ENCODE peak calls at places on chromosomes 13 and 19, in ten cellular contexts. Y is activated T-cell treated with anti-CD3 and anti-CD28 coated beads, Interleukin-2, amount 50 U/mL, for 72 hours; E is heart right ventricle; X is AG20443; A is activated CD4-positive, CD25-positive, alpha-beta regulatory T cell treated with anti-CD3 and anti-CD28 coated beads, Interleukin-2, amount 50 U/mL, for 16 hours; O is COR-L47; G is left ventricle myocardium inferior; I is bronchial epithelial cell; N is A549; T is endothelial cell. J is an unnamed sample.

GRCh38 chr13:110506859-110507566 is 54.5 kb downstream of the RAB20 start:
- DNase-seq in X (no peak), G (peak), O (no peak), E (peak), N (peak), I (peak), A (no peak), T (no peak), Y (no peak), J (no peak)

GRCh38 chr19:48813123-48813911 is 2.5 kb upstream of the BCAT2 start:
- DNase-seq in G (no peak), O (no peak), Y (no peak), A (no peak), T (no peak), X (peak), N (no peak), E (no peak), I (no peak), J (no peak)

GRCh38 chr13:42526276-42526675 is 47.7 kb upstream of the TNFSF11 start:
- DNase-seq in G (no peak), E (no peak), N (no peak), X (no peak), A (no peak), T (no peak), I (no peak), Y (no peak), O (no peak), J (no peak)

GRCh38 chr13:40539954-40540706 is 126.3 kb downstream of the FOXO1 start:
- DNase-seq in G (no peak), Y (no peak), A (no peak), E (no peak), X (peak), O (no peak), N (peak), T (no peak), I (peak), J (no peak)

GRCh38 chr19:34336781-34337271 is 28.2 kb upstream of the GPI start:
- DNase-seq in O (peak), G (no peak), T (peak), N (peak), Y (peak), E (no peak), A (no peak), X (peak), I (peak), J (peak)

GRCh38 chr19:3692141-3693029 is 7.9 kb downstream of the PIP5K1C start:
- DNase-seq in N (no peak), T (peak), A (no peak), E (no peak), O (no peak), X (peak), I (no peak), Y (peak), G (no peak), J (peak)

GRCh38 chr13:21106089-21106488 is 44.7 kb upstream of the LATS2 start:
- DNase-seq in Y (no peak), N (no peak), G (no peak), I (no peak), A (no peak), O (no peak), E (no peak), X (peak), T (no peak), J (no peak)

GRCh38 chr13:43815204-43815603 is 28.4 kb upstream of the ENOX1 start:
- DNase-seq in X (peak), O (no peak), A (no peak), Y (no peak), N (no peak), T (no peak), G (no peak), I (peak), E (no peak), J (no peak)

GRCh38 chr13:36418022-36418805 is 14.1 kb upstream of the CCNA1 start:
- DNase-seq in T (no peak), O (no peak), X (no peak), Y (peak), I (peak), N (no peak), E (no peak), G (no peak), A (no peak), J (no peak)

GRCh38 chr13:108981407-108981806 is 352.0 kb downstream of the MYO16 start:
- DNase-seq in Y (no peak), G (no peak), A (no peak), E (no peak), N (no peak), I (no peak), T (no peak), X (no peak), O (no peak), J (no peak)

GRCh38 chr13:109803822-109804221 is 17.4 kb upstream of the IRS2 start:
- DNase-seq in X (no peak), T (no peak), Y (no peak), N (no peak), E (no peak), G (no peak), O (no peak), I (no peak), A (no peak), J (no peak)

GRCh38 chr19:27774827-27775226 is 1438.1 kb downstream of the UQCRFS1 start:
- DNase-seq in T (no peak), G (no peak), N (no peak), X (no peak), I (no peak), Y (peak), E (no peak), A (no peak), O (no peak), J (no peak)

GRCh38 chr13:21033224-21033855 is 28.0 kb downstream of the LATS2 start:
- DNase-seq in N (no peak), A (no peak), G (no peak), E (no peak), I (no peak), T (no peak), X (peak), O (no peak), Y (no peak), J (no peak)

J was measured in effector CD8-positive, alpha-beta T cell.